ENCODE peak calls at places on chromosomes 2 and 18, in nine cellular contexts. One of them, this sample, is unnamed.

GRCh38 chr18:46320928-46321855 is 217.0 kb downstream of the HAUS1 start:
- DNase-seq in PC-3: peak
- DNase-seq in HCT116: no peak
- DNase-seq in SK-N-SH: no peak
- DNase-seq in OCI-LY7: no peak
- DNase-seq in neural progenitor cell: no peak
- DNase-seq in GM23338: no peak
- DNase-seq in MM.1S: no peak
- DNase-seq in hepatocyte: no peak
- DNase-seq in this sample: peak

GRCh38 chr2:205130111-205130829 is 552.0 kb upstream of the NRP2 start:
- DNase-seq in SK-N-SH: no peak
- DNase-seq in PC-3: no peak
- DNase-seq in MM.1S: no peak
- DNase-seq in OCI-LY7: no peak
- DNase-seq in hepatocyte: no peak
- DNase-seq in neural progenitor cell: no peak
- DNase-seq in HCT116: no peak
- DNase-seq in GM23338: no peak
- DNase-seq in this sample: no peak

GRCh38 chr2:100840519-100840918 is 20.6 kb downstream of the NPAS2 start:
- DNase-seq in neural progenitor cell: no peak
- DNase-seq in OCI-LY7: no peak
- DNase-seq in GM23338: no peak
- DNase-seq in SK-N-SH: no peak
- DNase-seq in MM.1S: no peak
- DNase-seq in hepatocyte: no peak
- DNase-seq in HCT116: no peak
- DNase-seq in PC-3: no peak
- DNase-seq in this sample: no peak

GRCh38 chr2:234981197-234982095 is 29.6 kb downstream of the SH3BP4 start:
- DNase-seq in GM23338: peak
- DNase-seq in HCT116: peak
- DNase-seq in neural progenitor cell: peak
- DNase-seq in SK-N-SH: peak
- DNase-seq in OCI-LY7: no peak
- DNase-seq in MM.1S: no peak
- DNase-seq in PC-3: peak
- DNase-seq in hepatocyte: peak
- DNase-seq in this sample: peak

GRCh38 chr2:25854613-25855012 is 23.7 kb downstream of the ASXL2 start:
- DNase-seq in OCI-LY7: no peak
- DNase-seq in SK-N-SH: no peak
- DNase-seq in HCT116: no peak
- DNase-seq in neural progenitor cell: no peak
- DNase-seq in GM23338: no peak
- DNase-seq in PC-3: no peak
- DNase-seq in hepatocyte: no peak
- DNase-seq in MM.1S: no peak
- DNase-seq in this sample: no peak

GRCh38 chr2:16727256-16727655 is 61.6 kb upstream of the CYRIA start:
- DNase-seq in MM.1S: no peak
- DNase-seq in neural progenitor cell: no peak
- DNase-seq in OCI-LY7: no peak
- DNase-seq in hepatocyte: no peak
- DNase-seq in SK-N-SH: no peak
- DNase-seq in PC-3: no peak
- DNase-seq in HCT116: no peak
- DNase-seq in GM23338: no peak
- DNase-seq in this sample: no peak

GRCh38 chr2:212227755-212228154 is 310.8 kb downstream of the ERBB4 start:
- DNase-seq in neural progenitor cell: no peak
- DNase-seq in hepatocyte: peak
- DNase-seq in HCT116: peak
- DNase-seq in OCI-LY7: no peak
- DNase-seq in MM.1S: no peak
- DNase-seq in SK-N-SH: no peak
- DNase-seq in GM23338: peak
- DNase-seq in PC-3: peak
- DNase-seq in this sample: peak

GRCh38 chr18:69948919-69949537 is 1.4 kb upstream of the CD226 start:
- DNase-seq in PC-3: no peak
- DNase-seq in GM23338: peak
- DNase-seq in hepatocyte: no peak
- DNase-seq in OCI-LY7: no peak
- DNase-seq in HCT116: no peak
- DNase-seq in neural progenitor cell: no peak
- DNase-seq in MM.1S: peak
- DNase-seq in SK-N-SH: no peak
- DNase-seq in this sample: no peak

GRCh38 chr18:30440351-30440750 is 602.2 kb downstream of the DSC3 start:
- DNase-seq in SK-N-SH: no peak
- DNase-seq in HCT116: no peak
- DNase-seq in hepatocyte: no peak
- DNase-seq in MM.1S: no peak
- DNase-seq in PC-3: no peak
- DNase-seq in OCI-LY7: no peak
- DNase-seq in neural progenitor cell: no peak
- DNase-seq in GM23338: no peak
- DNase-seq in this sample: no peak

GRCh38 chr2:30288576-30288975 is 57.2 kb downstream of the LBH start:
- DNase-seq in OCI-LY7: no peak
- DNase-seq in PC-3: no peak
- DNase-seq in SK-N-SH: no peak
- DNase-seq in MM.1S: no peak
- DNase-seq in GM23338: no peak
- DNase-seq in neural progenitor cell: no peak
- DNase-seq in HCT116: no peak
- DNase-seq in hepatocyte: no peak
- DNase-seq in this sample: no peak

GRCh38 chr2:135022952-135023880 is 24.0 kb downstream of the MAP3K19 start:
- DNase-seq in MM.1S: no peak
- DNase-seq in HCT116: no peak
- DNase-seq in GM23338: no peak
- DNase-seq in PC-3: no peak
- DNase-seq in hepatocyte: no peak
- DNase-seq in SK-N-SH: no peak
- DNase-seq in neural progenitor cell: no peak
- DNase-seq in OCI-LY7: no peak
- DNase-seq in this sample: no peak

GRCh38 chr18:23283933-23284430 is 148.7 kb downstream of the CABLES1 start:
- DNase-seq in hepatocyte: no peak
- DNase-seq in SK-N-SH: no peak
- DNase-seq in GM23338: peak
- DNase-seq in OCI-LY7: no peak
- DNase-seq in PC-3: peak
- DNase-seq in HCT116: peak
- DNase-seq in MM.1S: no peak
- DNase-seq in neural progenitor cell: no peak
- DNase-seq in this sample: peak

GRCh38 chr18:23280844-23281243 is 145.6 kb downstream of the CABLES1 start:
- DNase-seq in hepatocyte: no peak
- DNase-seq in MM.1S: no peak
- DNase-seq in neural progenitor cell: no peak
- DNase-seq in HCT116: no peak
- DNase-seq in SK-N-SH: no peak
- DNase-seq in PC-3: no peak
- DNase-seq in OCI-LY7: no peak
- DNase-seq in GM23338: no peak
- DNase-seq in this sample: no peak

GRCh38 chr18:23282437-23282781 is 147.1 kb downstream of the CABLES1 start:
- DNase-seq in SK-N-SH: no peak
- DNase-seq in hepatocyte: no peak
- DNase-seq in MM.1S: no peak
- DNase-seq in OCI-LY7: no peak
- DNase-seq in neural progenitor cell: no peak
- DNase-seq in HCT116: no peak
- DNase-seq in GM23338: no peak
- DNase-seq in PC-3: no peak
- DNase-seq in this sample: no peak

GRCh38 chr18:23279931-23280330 is 144.6 kb downstream of the CABLES1 start:
- DNase-seq in SK-N-SH: peak
- DNase-seq in OCI-LY7: no peak
- DNase-seq in HCT116: no peak
- DNase-seq in neural progenitor cell: no peak
- DNase-seq in MM.1S: no peak
- DNase-seq in GM23338: no peak
- DNase-seq in hepatocyte: no peak
- DNase-seq in PC-3: peak
- DNase-seq in this sample: no peak

GRCh38 chr18:23281626-23282436 is 146.5 kb downstream of the CABLES1 start:
- DNase-seq in neural progenitor cell: no peak
- DNase-seq in SK-N-SH: peak
- DNase-seq in MM.1S: no peak
- DNase-seq in hepatocyte: peak
- DNase-seq in OCI-LY7: no peak
- DNase-seq in HCT116: peak
- DNase-seq in GM23338: peak
- DNase-seq in PC-3: peak
- DNase-seq in this sample: peak
- TF ChIP-seq EZH2phosphoT487 in neural progenitor cell: no peak
- TF ChIP-seq EZH2phosphoT487 in SK-N-SH: no peak
- TF ChIP-seq EZH2phosphoT487 in MM.1S: no peak
- TF ChIP-seq EZH2phosphoT487 in hepatocyte: no peak
- TF ChIP-seq EZH2phosphoT487 in OCI-LY7: no peak
- TF ChIP-seq EZH2phosphoT487 in HCT116: no peak
- TF ChIP-seq EZH2phosphoT487 in GM23338: no peak
- TF ChIP-seq EZH2phosphoT487 in PC-3: no peak
- TF ChIP-seq EZH2phosphoT487 in this sample: no peak

DNA sequence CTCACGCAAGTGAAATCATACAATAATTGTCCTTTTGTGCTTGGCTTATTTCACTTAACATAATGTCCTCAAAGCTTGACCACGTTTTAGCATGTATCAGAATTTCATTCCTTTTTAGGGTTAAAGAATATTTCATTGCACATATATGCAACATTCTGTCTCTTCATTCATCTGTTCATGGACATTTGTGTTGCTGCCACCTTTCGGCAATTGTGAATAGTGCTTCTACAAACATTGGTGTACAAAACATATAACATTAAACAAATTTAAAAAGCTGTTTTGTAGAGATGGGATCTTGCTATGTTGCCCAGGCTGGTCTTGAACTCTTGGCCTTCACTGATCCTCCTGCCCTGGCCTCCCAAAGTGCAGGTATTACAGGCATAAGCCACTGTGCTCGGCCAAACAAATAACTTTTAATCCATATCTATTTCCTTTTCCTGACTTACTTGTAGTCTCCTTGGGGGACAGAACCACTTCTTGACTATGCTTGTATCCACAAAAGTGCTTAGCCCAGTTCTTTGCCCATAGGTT is 209.3 kb downstream of the SLC4A3 start:
- DNase-seq in OCI-LY7: peak
- DNase-seq in neural progenitor cell: no peak
- DNase-seq in SK-N-SH: no peak
- DNase-seq in PC-3: peak
- DNase-seq in hepatocyte: no peak
- DNase-seq in MM.1S: no peak
- DNase-seq in GM23338: no peak
- DNase-seq in HCT116: no peak
- DNase-seq in this sample: peak
- TF ChIP-seq EZH2phosphoT487 in OCI-LY7: no peak
- TF ChIP-seq EZH2phosphoT487 in neural progenitor cell: no peak
- TF ChIP-seq EZH2phosphoT487 in SK-N-SH: no peak
- TF ChIP-seq EZH2phosphoT487 in PC-3: no peak
- TF ChIP-seq EZH2phosphoT487 in hepatocyte: no peak
- TF ChIP-seq EZH2phosphoT487 in MM.1S: no peak
- TF ChIP-seq EZH2phosphoT487 in GM23338: no peak
- TF ChIP-seq EZH2phosphoT487 in HCT116: no peak
- TF ChIP-seq EZH2phosphoT487 in this sample: no peak

GRCh38 chr2:20400787-20401494 is 45.9 kb upstream of the RHOB start:
- DNase-seq in hepatocyte: no peak
- DNase-seq in MM.1S: no peak
- DNase-seq in PC-3: no peak
- DNase-seq in SK-N-SH: no peak
- DNase-seq in HCT116: no peak
- DNase-seq in GM23338: no peak
- DNase-seq in neural progenitor cell: no peak
- DNase-seq in OCI-LY7: no peak
- DNase-seq in this sample: peak

GRCh38 chr2:20400306-20400705 is 46.6 kb upstream of the RHOB start:
- DNase-seq in neural progenitor cell: no peak
- DNase-seq in PC-3: no peak
- DNase-seq in MM.1S: no peak
- DNase-seq in SK-N-SH: no peak
- DNase-seq in hepatocyte: no peak
- DNase-seq in OCI-LY7: no peak
- DNase-seq in HCT116: no peak
- DNase-seq in GM23338: no peak
- DNase-seq in this sample: no peak

GRCh38 chr2:20397811-20398447 is 47.3 kb upstream of the PUM2 start:
- DNase-seq in hepatocyte: no peak
- DNase-seq in GM23338: no peak
- DNase-seq in PC-3: no peak
- DNase-seq in neural progenitor cell: no peak
- DNase-seq in HCT116: no peak
- DNase-seq in MM.1S: no peak
- DNase-seq in OCI-LY7: no peak
- DNase-seq in SK-N-SH: no peak
- DNase-seq in this sample: no peak

GRCh38 chr2:20401495-20401855 is 45.4 kb upstream of the RHOB start:
- DNase-seq in HCT116: no peak
- DNase-seq in neural progenitor cell: no peak
- DNase-seq in SK-N-SH: no peak
- DNase-seq in MM.1S: no peak
- DNase-seq in hepatocyte: no peak
- DNase-seq in GM23338: no peak
- DNase-seq in PC-3: no peak
- DNase-seq in OCI-LY7: no peak
- DNase-seq in this sample: no peak

GRCh38 chr2:20398956-20399567 is 47.8 kb upstream of the RHOB start:
- DNase-seq in MM.1S: no peak
- DNase-seq in neural progenitor cell: no peak
- DNase-seq in OCI-LY7: no peak
- DNase-seq in hepatocyte: no peak
- DNase-seq in SK-N-SH: no peak
- DNase-seq in PC-3: peak
- DNase-seq in HCT116: no peak
- DNase-seq in GM23338: no peak
- DNase-seq in this sample: peak
- TF ChIP-seq EZH2phosphoT487 in MM.1S: no peak
- TF ChIP-seq EZH2phosphoT487 in neural progenitor cell: no peak
- TF ChIP-seq EZH2phosphoT487 in OCI-LY7: no peak
- TF ChIP-seq EZH2phosphoT487 in hepatocyte: no peak
- TF ChIP-seq EZH2phosphoT487 in SK-N-SH: no peak
- TF ChIP-seq EZH2phosphoT487 in PC-3: no peak
- TF ChIP-seq EZH2phosphoT487 in HCT116: no peak
- TF ChIP-seq EZH2phosphoT487 in GM23338: no peak
- TF ChIP-seq EZH2phosphoT487 in this sample: no peak

GRCh38 chr2:232436381-232437129 is 19.4 kb upstream of the ALPI start:
- DNase-seq in SK-N-SH: peak
- DNase-seq in neural progenitor cell: no peak
- DNase-seq in MM.1S: no peak
- DNase-seq in hepatocyte: peak
- DNase-seq in PC-3: no peak
- DNase-seq in OCI-LY7: no peak
- DNase-seq in HCT116: no peak
- DNase-seq in GM23338: no peak
- DNase-seq in this sample: no peak
- TF ChIP-seq EZH2phosphoT487 in SK-N-SH: no peak
- TF ChIP-seq EZH2phosphoT487 in neural progenitor cell: no peak
- TF ChIP-seq EZH2phosphoT487 in MM.1S: no peak
- TF ChIP-seq EZH2phosphoT487 in hepatocyte: no peak
- TF ChIP-seq EZH2phosphoT487 in PC-3: no peak
- TF ChIP-seq EZH2phosphoT487 in OCI-LY7: no peak
- TF ChIP-seq EZH2phosphoT487 in HCT116: no peak
- TF ChIP-seq EZH2phosphoT487 in GM23338: no peak
- TF ChIP-seq EZH2phosphoT487 in this sample: no peak

GRCh38 chr18:63965716-63966330 is 4.1 kb upstream of the SERPINB8 start:
- DNase-seq in SK-N-SH: no peak
- DNase-seq in hepatocyte: no peak
- DNase-seq in neural progenitor cell: no peak
- DNase-seq in HCT116: no peak
- DNase-seq in OCI-LY7: no peak
- DNase-seq in MM.1S: no peak
- DNase-seq in PC-3: no peak
- DNase-seq in GM23338: no peak
- DNase-seq in this sample: peak
- TF ChIP-seq EZH2phosphoT487 in SK-N-SH: no peak
- TF ChIP-seq EZH2phosphoT487 in hepatocyte: no peak
- TF ChIP-seq EZH2phosphoT487 in neural progenitor cell: no peak
- TF ChIP-seq EZH2phosphoT487 in HCT116: no peak
- TF ChIP-seq EZH2phosphoT487 in OCI-LY7: no peak
- TF ChIP-seq EZH2phosphoT487 in MM.1S: no peak
- TF ChIP-seq EZH2phosphoT487 in PC-3: no peak
- TF ChIP-seq EZH2phosphoT487 in GM23338: no peak
- TF ChIP-seq EZH2phosphoT487 in this sample: no peak

This sample was measured in GM23248.